ENCODE peak calls at places on chromosome 18, in five cellular contexts. E is mesendoderm, O is neuronal stem cell, H is mesenchymal stem cell, N is IMR-90. C is an unnamed sample.
A peak's percentile ranks its signal among the peaks of the same experiment; 100 is the strongest.

GRCh38 chr18:34993289-34993688 is 47.9 kb upstream of the MAPRE2 start:
- DNase-seq in O (no peak), N (no peak), E (no peak), H (no peak), C (no peak)

GRCh38 chr18:48962857-48963554 is 12.2 kb upstream of the SMAD7 start:
- DNase-seq in N (peak; percentile 90), E (peak; percentile 59), O (no peak), H (peak; percentile 69), C (no peak)

GRCh38 chr18:72762505-72763122 is 105.2 kb downstream of the NETO1 start:
- DNase-seq in O (peak; percentile 56), N (peak; percentile 69), H (peak; percentile 69), E (peak; percentile 67), C (no peak)

GRCh38 chr18:38491195-38491594 is 925.6 kb upstream of the CELF4 start:
- DNase-seq in O (no peak), H (no peak), E (no peak), N (no peak), C (no peak)

GRCh38 chr18:12287684-12288405 is 20.2 kb upstream of the TUBB6 start:
- DNase-seq in E (peak; percentile 31), O (no peak), N (peak; percentile 95), H (peak; percentile 90), C (peak; percentile 85)

GRCh38 chr18:36188912-36189311 is 1.6 kb downstream of the MOCOS start:
- DNase-seq in N (no peak), O (no peak), H (no peak), E (peak; percentile 11), C (peak; percentile 45)

GRCh38 chr18:63079114-63079513 is 240.5 kb downstream of the BCL2 start:
- DNase-seq in H (no peak), O (no peak), N (no peak), E (no peak), C (no peak)

GRCh38 chr18:48959921-48960920 is 9.5 kb upstream of the SMAD7 start:
- DNase-seq in O (no peak), H (peak; percentile 93), E (peak; percentile 97), N (peak; percentile 61), C (peak; percentile 95)

GRCh38 chr18:13217971-13218375 is 587 bp upstream of the LDLRAD4 start:
- DNase-seq in N (no peak), E (peak; percentile 26), O (no peak), H (peak; percentile 9), C (no peak)

GRCh38 chr18:37299471-37300304 is 265.9 kb downstream of the CELF4 start:
- DNase-seq in E (peak; percentile 56), H (peak; percentile 99), N (peak; percentile 93), O (no peak), C (no peak)

GRCh38 chr18:35376393-35376741 is 770 bp downstream of the ZNF396 start:
- DNase-seq in O (no peak), N (no peak), H (peak; percentile 22), E (peak; percentile 49), C (no peak)

GRCh38 chr18:79523221-79523737 is 127.5 kb downstream of the NFATC1 start:
- DNase-seq in H (no peak), E (no peak), N (no peak), O (no peak), C (no peak)

GRCh38 chr18:61602836-61603235 is 269.6 kb downstream of the CDH20 start:
- DNase-seq in H (peak; percentile 33), N (peak; percentile 60), E (peak; percentile 40), O (no peak), C (no peak)

GRCh38 chr18:43278401-43278800 is 1.1 kb upstream of the SYT4 start:
- DNase-seq in E (no peak), O (no peak), H (no peak), N (no peak), C (no peak)

GRCh38 chr18:37316468-37316867 is 249.1 kb downstream of the CELF4 start:
- DNase-seq in N (no peak), H (no peak), E (no peak), O (no peak), C (no peak)

GRCh38 chr18:65093341-65093740 is 657.5 kb upstream of the CDH7 start:
- DNase-seq in N (no peak), H (no peak), O (no peak), E (no peak), C (no peak)

GRCh38 chr18:41395695-41396094 is 559.3 kb upstream of the PIK3C3 start:
- DNase-seq in N (peak; percentile 1), H (no peak), O (no peak), E (peak; percentile 4), C (no peak)

GRCh38 chr18:13617826-13618515 is 108.4 kb downstream of the FAM210A start:
- DNase-seq in N (no peak), E (no peak), O (no peak), H (no peak), C (no peak)

DNA sequence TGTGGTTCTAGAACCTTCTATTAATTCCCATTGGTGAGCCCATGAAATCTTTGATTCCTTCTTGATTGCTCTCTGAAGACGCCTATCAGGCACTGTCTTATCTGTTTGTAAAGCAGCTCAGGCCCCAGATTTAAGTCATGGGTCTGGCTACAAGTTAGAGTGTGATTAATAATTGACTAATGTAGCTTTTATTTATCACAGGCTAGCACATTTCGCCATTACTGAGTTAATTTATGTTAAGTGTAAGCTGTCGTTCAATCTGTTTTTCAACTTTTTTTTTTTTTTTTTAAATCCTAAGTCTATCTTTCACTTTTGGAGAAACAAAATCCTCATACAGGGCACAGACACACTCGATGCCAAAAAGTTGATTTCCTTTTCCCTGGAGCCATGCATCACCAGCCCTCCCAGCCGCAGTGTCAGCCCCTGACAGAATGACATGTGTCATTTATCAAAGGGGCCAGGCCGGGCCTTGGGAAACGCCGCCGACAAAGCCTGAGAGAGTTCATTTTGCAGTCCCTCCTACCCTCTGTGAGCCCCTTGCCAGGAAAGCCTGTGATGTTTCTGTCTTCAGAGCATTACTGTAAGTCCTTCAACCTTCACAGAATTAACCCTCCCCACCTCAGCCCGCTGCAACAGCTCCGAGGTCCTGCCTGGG is 15.8 kb downstream of the TSHZ1 start:
- DNase-seq in H (no peak), E (no peak), N (peak; percentile 18), O (peak; percentile 5), C (no peak)
- H3K4me3 ChIP-seq in H (peak overlapping the region; percentile 72), E (no peak overlapping the region), N (peak overlapping the region; percentile 20), O (peak overlapping the region; percentile 29), C (no peak overlapping the region)

DNA sequence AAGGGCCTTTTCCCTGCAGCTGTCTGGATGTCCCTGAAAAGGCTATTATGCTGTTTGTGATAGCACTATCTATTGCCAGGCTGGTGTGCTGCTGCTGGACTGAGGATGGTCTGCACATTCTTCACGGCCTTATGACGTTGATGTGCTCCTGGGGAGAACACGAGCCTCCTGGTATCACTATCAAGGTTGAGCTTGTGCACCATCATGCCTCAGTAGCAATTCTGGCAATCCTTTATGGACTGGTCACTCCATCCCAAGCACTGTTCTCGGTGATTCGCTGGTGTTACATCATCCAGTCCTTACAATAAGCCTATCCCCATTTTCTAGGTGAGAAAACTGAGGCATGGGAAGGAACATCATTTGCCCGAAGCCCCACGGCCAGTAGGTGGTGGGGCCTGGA is 18.2 kb upstream of the CCBE1 start:
- DNase-seq in N (peak; percentile 54), E (no peak), H (peak; percentile 24), O (no peak), C (no peak)
- H2BK15ac ChIP-seq in N (peak overlapping the region; percentile 93), E (no peak overlapping the region), H (no peak overlapping the region), O (no peak overlapping the region), C (no peak overlapping the region)

DNA sequence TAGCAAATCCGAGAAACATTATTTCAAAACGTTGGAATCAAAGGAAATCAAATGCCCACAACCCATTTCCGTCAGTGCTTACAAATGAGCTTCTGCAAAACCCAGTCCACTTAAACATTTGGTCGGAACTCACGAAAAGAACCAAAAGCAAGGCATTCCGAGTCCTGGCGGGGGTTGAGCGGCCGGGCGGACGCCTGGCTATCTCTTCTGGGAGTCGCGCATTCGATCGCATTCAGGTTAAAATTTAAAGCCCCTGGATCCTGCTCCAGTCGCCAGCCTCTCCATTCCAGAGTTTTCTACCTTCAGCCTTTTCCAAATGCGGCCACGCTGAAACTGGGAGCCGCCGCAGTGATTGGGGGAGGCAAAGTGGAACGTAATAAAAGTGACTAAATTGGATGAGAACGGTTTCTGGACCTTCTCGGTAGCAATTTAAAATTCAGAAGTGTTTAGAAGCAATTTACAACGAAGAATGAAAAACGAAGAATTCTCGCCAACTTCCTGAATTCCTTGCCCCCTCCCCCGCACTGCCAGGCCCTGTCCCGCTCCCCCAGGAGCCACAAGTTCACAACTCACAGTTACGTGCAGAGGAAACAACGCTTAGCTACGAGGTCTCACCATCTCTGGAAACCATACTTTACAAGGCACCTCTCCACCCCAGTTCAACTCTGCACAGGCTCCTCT is 1.8 kb upstream of the GATA6 start:
- DNase-seq in H (peak; percentile 70), O (peak; percentile 57), E (peak; percentile 80), N (no peak), C (peak; percentile 64)
- H3K4me3 ChIP-seq in H (peak overlapping the region; percentile 63), O (no peak overlapping the region), E (peak overlapping the region; percentile 99), N (no peak overlapping the region), C (peak overlapping the region; percentile 22)

DNA sequence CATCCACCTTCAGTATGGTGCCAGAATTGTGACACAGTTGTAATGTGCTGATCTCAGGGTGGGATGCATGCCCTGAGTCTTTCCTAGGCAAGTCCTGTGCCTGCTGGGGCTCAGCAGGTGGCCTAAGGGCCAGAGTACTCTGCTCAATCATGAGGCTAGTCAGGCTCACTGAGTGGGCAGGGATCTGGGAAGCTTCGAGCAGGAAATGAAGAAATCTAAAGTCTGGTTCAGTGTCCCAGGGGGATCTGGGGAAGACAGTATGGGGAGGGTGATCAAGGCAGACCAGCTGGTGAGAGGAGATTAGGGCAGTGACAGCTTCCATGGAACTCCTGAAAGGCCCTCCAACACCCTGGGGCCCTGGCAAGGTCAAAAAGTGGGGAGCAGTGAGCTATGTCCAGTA is 8.9 kb upstream of the ANKRD29 start:
- DNase-seq in N (no peak), E (no peak), H (no peak), O (no peak), C (no peak)
- H2BK15ac ChIP-seq in N (no peak overlapping the region), E (no peak overlapping the region), H (no peak overlapping the region), O (no peak overlapping the region), C (peak overlapping the region; percentile 34)

GRCh38 chr18:2984703-2985261 is 28.2 kb downstream of the LPIN2 start:
- DNase-seq in O (no peak), E (no peak), H (peak; percentile 29), N (no peak), C (no peak)

GRCh38 chr18:2980607-2980923 is 32.4 kb downstream of the LPIN2 start:
- DNase-seq in N (no peak), O (no peak), H (no peak), E (no peak), C (no peak)

GRCh38 chr18:2983296-2983695 is 29.6 kb downstream of the LPIN2 start:
- DNase-seq in E (no peak), O (no peak), H (no peak), N (no peak), C (no peak)

GRCh38 chr18:2981212-2981728 is 31.7 kb downstream of the LPIN2 start:
- DNase-seq in N (peak; percentile 95), O (no peak), E (no peak), H (peak; percentile 96), C (no peak)

DNA sequence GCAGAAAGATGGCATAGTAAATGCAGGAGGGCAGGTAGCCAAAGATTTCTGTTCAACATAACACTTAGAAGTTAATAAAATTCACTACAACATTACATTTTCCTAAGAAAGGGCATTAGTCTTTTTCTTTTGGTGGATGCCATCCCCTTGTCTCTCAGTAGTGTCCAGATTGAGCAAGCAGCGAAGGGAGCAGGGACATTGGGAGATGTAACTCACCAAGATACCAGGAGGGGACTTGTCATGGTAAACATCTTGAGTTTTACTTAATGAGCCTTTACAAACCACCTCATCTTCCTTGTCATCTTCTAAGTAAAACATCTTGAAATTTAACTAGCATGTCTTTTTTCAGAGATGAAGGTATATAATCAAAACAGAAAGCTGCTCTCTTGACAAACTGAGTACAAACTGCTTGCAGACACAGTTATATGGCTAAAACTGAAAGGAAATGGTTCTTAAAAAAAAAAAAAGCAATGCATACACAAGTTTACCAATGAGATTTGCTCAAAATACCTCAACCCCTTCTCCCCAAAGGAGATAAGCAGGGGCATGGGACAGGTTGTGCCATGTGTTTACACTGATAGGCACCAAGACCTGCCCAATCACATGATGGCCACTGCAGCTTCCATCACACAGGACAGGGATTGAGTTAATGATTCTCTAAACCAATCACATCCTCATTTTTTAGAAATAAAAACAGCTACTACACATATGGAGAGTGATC is 30.3 kb downstream of the LPIN2 start:
- DNase-seq in E (peak; percentile 44), H (peak; percentile 75), O (no peak), N (no peak), C (no peak)
- H3K4me3 ChIP-seq in E (no peak overlapping the region), H (no peak overlapping the region), O (no peak overlapping the region), N (no peak overlapping the region), C (no peak overlapping the region)

C was measured in H1.